ENCODE peak calls at places on chromosomes 5 and 9, in five cellular contexts. I is LoVo; U is SK-MEL-5; G is stimulated activated CD8-positive, alpha-beta memory T cell treated with anti-CD3 and anti-CD28 coated beads, Interleukin-15, amount 100 ng/mL, for 48 hours; P is GM13977. O is an unnamed sample.

GRCh38 chr5:176806137-176806536 is 4.2 kb upstream of the UNC5A start:
- DNase-seq in U (no peak), P (no peak), G (no peak), I (no peak), O (no peak)

GRCh38 chr5:149546974-149547373 is 4.3 kb downstream of the CSNK1A1 start:
- DNase-seq in I (peak), U (no peak), P (no peak), G (no peak), O (no peak)

GRCh38 chr5:128635379-128635778 is 97.3 kb upstream of the FBN2 start:
- DNase-seq in P (no peak), U (no peak), G (no peak), I (no peak), O (no peak)

GRCh38 chr5:7385681-7386080 is 10.3 kb upstream of the ADCY2 start:
- DNase-seq in U (no peak), P (no peak), I (no peak), G (no peak), O (no peak)

GRCh38 chr5:32332971-32333370 is 20.2 kb upstream of the MTMR12 start:
- DNase-seq in G (no peak), U (no peak), I (no peak), P (no peak), O (no peak)

GRCh38 chr5:61919920-61920319 is 386.1 kb upstream of the KIF2A start:
- DNase-seq in U (no peak), P (no peak), G (no peak), I (no peak), O (no peak)

GRCh38 chr5:83482961-83483360 is 11.4 kb downstream of the VCAN start:
- DNase-seq in I (no peak), G (no peak), P (no peak), U (no peak), O (no peak)

GRCh38 chr5:132267166-132267739 is 9.8 kb downstream of the PDLIM4 start:
- DNase-seq in P (no peak), U (no peak), G (no peak), I (no peak), O (no peak)

GRCh38 chr5:77627869-77628674 is 10.4 kb downstream of the OTP start:
- DNase-seq in U (no peak), I (no peak), P (no peak), G (no peak), O (no peak)

GRCh38 chr9:84169240-84169639 is 171.3 kb downstream of the SLC28A3 start:
- DNase-seq in I (no peak), P (no peak), U (no peak), G (no peak), O (no peak)

GRCh38 chr9:38079410-38080105 is 10.5 kb upstream of the SHB start:
- DNase-seq in P (no peak), G (no peak), U (no peak), I (no peak), O (no peak)

GRCh38 chr9:123129411-123129810 is 95.9 kb downstream of the GPR21 start:
- DNase-seq in G (no peak), I (no peak), U (no peak), P (no peak), O (no peak)

GRCh38 chr9:26975728-26976707 is 19.8 kb downstream of the IFT74 start:
- DNase-seq in P (no peak), I (peak), G (no peak), U (no peak), O (peak)

GRCh38 chr5:110840347-110840960 is 101.6 kb downstream of the SLC25A46 start:
- DNase-seq in G (no peak), P (no peak), I (no peak), U (no peak), O (no peak)

GRCh38 chr5:179430256-179431175 is 85.3 kb upstream of the ADAMTS2 start:
- DNase-seq in G (no peak), I (no peak), P (no peak), U (no peak), O (no peak)

GRCh38 chr5:52727568-52727967 is 60.1 kb upstream of the ITGA1 start:
- DNase-seq in U (peak), I (no peak), G (no peak), P (no peak), O (no peak)

GRCh38 chr9:133787749-133788015 is 49.5 kb upstream of the SARDH start:
- DNase-seq in P (peak), U (peak), I (no peak), G (no peak), O (no peak)

O was measured in tibial nerve.